ENCODE peak calls at places on chromosomes 5 and 9, in seven cellular contexts. J is IMR-90, C is HFFc6, P is choroid plexus epithelial cell, X is foreskin fibroblast, M is GM12865, Y is fibroblast of mammary gland. T is an unnamed sample.
A peak's percentile ranks its signal among the peaks of the same experiment; 100 is the strongest.

GRCh38 chr5:136055612-136056302 is 27.0 kb downstream of the TGFBI start:
- DNase-seq in J (no peak), C (no peak), P (no peak), X (no peak), M (no peak), Y (no peak), T (no peak)

GRCh38 chr5:180172447-180173197 is 36.4 kb downstream of the RASGEF1C start:
- DNase-seq in J (no peak), C (no peak), P (peak; percentile 22), X (no peak), M (no peak), Y (no peak), T (no peak)

GRCh38 chr9:79471577-79472543 is 99.9 kb upstream of the TLE4 start:
- DNase-seq in J (peak; percentile 35), C (peak; percentile 63), P (peak; percentile 73), X (peak; percentile 70), M (peak; percentile 24), Y (peak; percentile 32), T (no peak)

GRCh38 chr5:141084487-141084989 is 9.9 kb upstream of the PCDHB2 start:
- DNase-seq in J (peak; percentile 9), C (peak; percentile 71), P (peak; percentile 13), X (peak; percentile 4), M (peak; percentile 12), Y (peak; percentile 49), T (no peak)

GRCh38 chr5:154174091-154174490 is 16.4 kb upstream of the GALNT10 start:
- DNase-seq in J (no peak), C (no peak), P (no peak), X (no peak), M (no peak), Y (no peak), T (no peak)

GRCh38 chr5:73486119-73486899 is 11.9 kb upstream of the BTF3 start:
- DNase-seq in J (no peak), C (no peak), P (no peak), X (no peak), M (no peak), Y (no peak), T (no peak)

GRCh38 chr9:136093995-136094881 is 851 bp downstream of the NACC2 start:
- DNase-seq in J (peak; percentile 31), C (peak; percentile 40), P (peak; percentile 67), X (peak; percentile 50), M (no peak), Y (peak; percentile 55), T (no peak)

GRCh38 chr5:92644271-92644886 is 936.6 kb downstream of the NR2F1-AS1 start:
- DNase-seq in J (no peak), C (no peak), P (peak; percentile 18), X (no peak), M (peak; percentile 2), Y (no peak), T (no peak)

GRCh38 chr9:73548201-73548600 is 396.5 kb downstream of the ANXA1 start:
- DNase-seq in J (no peak), C (no peak), P (peak; percentile 2), X (no peak), M (no peak), Y (no peak), T (no peak)

GRCh38 chr5:137300411-137301240 is 198.5 kb downstream of the SPOCK1 start:
- DNase-seq in J (peak; percentile 65), C (peak; percentile 57), P (peak; percentile 53), X (peak; percentile 59), M (no peak), Y (peak; percentile 85), T (no peak)

GRCh38 chr5:81631124-81631523 is 119.8 kb downstream of the SSBP2 start:
- DNase-seq in J (no peak), C (no peak), P (no peak), X (no peak), M (peak; percentile 83), Y (no peak), T (no peak)

GRCh38 chr9:22357016-22357415 is 89.6 kb upstream of the DMRTA1 start:
- DNase-seq in J (no peak), C (no peak), P (no peak), X (no peak), M (no peak), Y (no peak), T (no peak)

GRCh38 chr9:124015091-124015660 is 3.6 kb downstream of the LHX2 start:
- DNase-seq in J (no peak), C (no peak), P (no peak), X (no peak), M (no peak), Y (no peak), T (no peak)

GRCh38 chr5:35342664-35343063 is 112.4 kb upstream of the PRLR start:
- DNase-seq in J (no peak), C (no peak), P (no peak), X (no peak), M (no peak), Y (no peak), T (no peak)
- TF ChIP-seq CTCF in J (no peak), C (no peak), P (no peak), X (no peak), M (no peak), Y (no peak), T (no peak)

GRCh38 chr5:15938961-15939360 is 240.6 kb downstream of the MARCHF11 start:
- DNase-seq in J (peak; percentile 93), C (peak; percentile 80), P (peak; percentile 83), X (peak; percentile 83), M (no peak), Y (peak; percentile 92), T (no peak)

GRCh38 chr5:15940905-15941304 is 238.7 kb downstream of the MARCHF11 start:
- DNase-seq in J (no peak), C (no peak), P (no peak), X (no peak), M (no peak), Y (no peak), T (no peak)

GRCh38 chr5:15948225-15948624 is 231.4 kb downstream of the MARCHF11 start:
- DNase-seq in J (peak; percentile 8), C (no peak), P (peak; percentile 20), X (no peak), M (no peak), Y (no peak), T (no peak)

GRCh38 chr5:15946026-15946425 is 233.6 kb downstream of the MARCHF11 start:
- DNase-seq in J (peak; percentile 8), C (no peak), P (no peak), X (no peak), M (no peak), Y (no peak), T (no peak)

GRCh38 chr5:15943487-15943886 is 236.1 kb downstream of the MARCHF11 start:
- DNase-seq in J (peak; percentile 75), C (peak; percentile 50), P (peak; percentile 57), X (no peak), M (no peak), Y (no peak), T (no peak)
- TF ChIP-seq CTCF in J (no peak), C (no peak), P (no peak), X (no peak), M (no peak), Y (no peak), T (no peak)

GRCh38 chr5:100311811-100312210 is 223.4 kb upstream of the FAM174A start:
- DNase-seq in J (no peak), C (no peak), P (peak; percentile 41), X (no peak), M (no peak), Y (no peak), T (no peak)
- TF ChIP-seq CTCF in J (no peak), C (no peak), P (no peak), X (no peak), M (no peak), Y (no peak), T (no peak)

DNA sequence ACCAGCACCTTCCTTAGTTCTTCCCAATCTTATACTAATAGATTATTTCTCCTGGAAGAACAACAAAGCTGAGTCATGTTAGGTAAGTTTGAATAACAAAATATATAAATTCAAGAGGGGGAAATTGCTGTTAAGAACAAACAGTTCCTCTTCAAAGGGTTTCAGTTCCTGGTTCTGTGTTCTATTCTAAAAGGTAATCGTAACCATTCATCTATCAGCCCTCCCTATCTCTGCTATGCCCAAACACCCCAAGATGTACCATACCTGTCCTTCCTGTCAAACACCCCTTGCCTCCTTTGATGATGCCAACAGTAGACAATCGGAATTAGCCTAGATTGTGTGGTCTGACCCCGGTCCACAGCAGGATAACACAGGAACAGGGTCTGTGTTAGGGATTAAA is 4.2 kb upstream of the RNF180 start:
- DNase-seq in J (no peak), C (no peak), P (no peak), X (no peak), M (no peak), Y (no peak), T (no peak)
- TF ChIP-seq CTCF in J (no peak), C (no peak), P (no peak), X (no peak), M (no peak), Y (no peak), T (no peak)

GRCh38 chr5:110441035-110441434 is 285.4 kb downstream of the TMEM232 start:
- DNase-seq in J (peak; percentile 31), C (no peak), P (peak; percentile 70), X (no peak), M (peak; percentile 62), Y (peak; percentile 52), T (no peak)
- TF ChIP-seq CTCF in J (peak; percentile 45), C (peak; percentile 21), P (peak; percentile 68), X (peak; percentile 57), M (peak; percentile 56), Y (peak; percentile 48), T (peak; percentile 53)

DNA sequence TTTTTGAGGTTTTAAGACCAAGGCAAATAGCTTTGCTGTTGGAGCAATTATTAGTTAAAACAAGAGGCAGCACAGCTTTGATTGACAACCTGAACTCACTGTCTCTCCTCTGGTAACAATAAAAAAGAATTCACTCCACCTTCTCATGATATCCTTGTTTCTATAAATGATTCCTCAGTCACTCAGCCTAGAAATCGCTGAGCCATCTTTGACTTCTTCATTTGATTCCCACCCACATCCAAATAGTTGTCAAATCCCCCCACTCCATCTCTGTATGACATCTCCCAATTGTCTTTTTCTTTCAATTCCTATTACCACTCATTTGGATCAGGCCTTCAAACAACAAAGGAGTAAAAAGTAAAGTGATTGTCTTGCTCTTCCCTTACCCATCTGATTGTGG is 266.4 kb downstream of the MCTP1 start:
- DNase-seq in J (no peak), C (no peak), P (no peak), X (no peak), M (no peak), Y (no peak), T (no peak)
- TF ChIP-seq CTCF in J (no peak), C (no peak), P (no peak), X (no peak), M (no peak), Y (no peak), T (no peak)

GRCh38 chr5:10596886-10597451 is 33.1 kb downstream of the ANKRD33B start:
- DNase-seq in J (no peak), C (no peak), P (no peak), X (no peak), M (no peak), Y (no peak), T (no peak)
- TF ChIP-seq CTCF in J (no peak), C (no peak), P (no peak), X (no peak), M (no peak), Y (no peak), T (no peak)